ENCODE peak calls at places on chromosome 22, in nine cellular contexts. G is dorsolateral prefrontal cortex, D is endodermal cell, V is pancreas, K is heart left ventricle, M is colonic mucosa, L is tibial nerve, W is tibial artery, C is esophagus squamous epithelium. I is an unnamed sample.

GRCh38 chr22:35842954-35843353 is 125.3 kb downstream of the APOL5 start:
- DNase-seq in G (no peak), V (no peak), M (peak; percentile 42), C (no peak), D (peak; percentile 71), K (peak; percentile 36), L (no peak), W (no peak), I (no peak)

GRCh38 chr22:46173152-46173551 is 22.8 kb downstream of the PPARA start:
- DNase-seq in V (no peak), M (no peak), C (no peak), L (no peak), G (no peak), W (no peak), D (no peak), K (no peak), I (no peak)

GRCh38 chr22:17753401-17753989 is 20.8 kb downstream of the BID start:
- DNase-seq in V (no peak), L (no peak), K (no peak), M (no peak), W (no peak), C (no peak), G (no peak), D (no peak), I (no peak)

GRCh38 chr22:28949788-28950187 is 66.4 kb downstream of the ZNRF3 start:
- DNase-seq in G (no peak), V (no peak), L (no peak), C (no peak), D (no peak), M (no peak), K (no peak), W (no peak), I (no peak)

GRCh38 chr22:39149915-39150847 is 2.3 kb downstream of the CBX7 start:
- DNase-seq in D (peak; percentile 77), W (peak; percentile 27), C (no peak), M (no peak), K (peak; percentile 24), G (no peak), L (peak; percentile 14), V (peak; percentile 33), I (no peak)

GRCh38 chr22:20422271-20422958 is 15.2 kb downstream of the SCARF2 start:
- DNase-seq in C (no peak), W (no peak), L (no peak), M (no peak), V (no peak), K (no peak), D (no peak), G (no peak), I (no peak)

GRCh38 chr22:20244744-20245576 is 23.2 kb downstream of the RTN4R start:
- DNase-seq in G (no peak), D (no peak), K (no peak), M (no peak), C (no peak), W (no peak), V (no peak), L (no peak), I (no peak)

GRCh38 chr22:46741974-46742519 is 4.0 kb upstream of the CERK start:
- DNase-seq in C (no peak), K (no peak), V (no peak), L (no peak), W (no peak), D (no peak), G (no peak), M (no peak), I (no peak)

GRCh38 chr22:20064140-20064480 is 15.9 kb upstream of the DGCR8 start:
- DNase-seq in D (no peak), G (no peak), W (no peak), L (no peak), M (no peak), K (no peak), C (no peak), V (no peak), I (no peak)

GRCh38 chr22:29587938-29588699 is 7.2 kb upstream of the NIPSNAP1 start:
- DNase-seq in K (no peak), M (no peak), G (no peak), V (no peak), L (no peak), W (no peak), C (no peak), D (no peak), I (peak; percentile 50)

GRCh38 chr22:19806213-19807160 is 45.9 kb downstream of the TBX1 start:
- DNase-seq in C (peak; percentile 34), W (no peak), K (no peak), M (peak; percentile 92), L (peak; percentile 26), G (no peak), D (peak; percentile 38), V (peak; percentile 54), I (no peak)

GRCh38 chr22:48287031-48287430 is 1524.6 kb downstream of the TBC1D22A start:
- DNase-seq in G (no peak), V (no peak), W (no peak), D (peak; percentile 27), K (no peak), C (no peak), M (no peak), L (no peak), I (no peak)

GRCh38 chr22:27804683-27805297 is 3.2 kb upstream of the MN1 start:
- DNase-seq in G (peak; percentile 81), C (no peak), M (peak; percentile 64), D (peak; percentile 90), L (peak; percentile 59), V (peak; percentile 82), W (peak; percentile 77), K (peak; percentile 74), I (peak; percentile 16)

GRCh38 chr22:47110817-47111443 is 348.5 kb downstream of the TBC1D22A start:
- DNase-seq in W (no peak), G (no peak), K (no peak), C (no peak), L (no peak), D (no peak), M (no peak), V (no peak), I (no peak)

DNA sequence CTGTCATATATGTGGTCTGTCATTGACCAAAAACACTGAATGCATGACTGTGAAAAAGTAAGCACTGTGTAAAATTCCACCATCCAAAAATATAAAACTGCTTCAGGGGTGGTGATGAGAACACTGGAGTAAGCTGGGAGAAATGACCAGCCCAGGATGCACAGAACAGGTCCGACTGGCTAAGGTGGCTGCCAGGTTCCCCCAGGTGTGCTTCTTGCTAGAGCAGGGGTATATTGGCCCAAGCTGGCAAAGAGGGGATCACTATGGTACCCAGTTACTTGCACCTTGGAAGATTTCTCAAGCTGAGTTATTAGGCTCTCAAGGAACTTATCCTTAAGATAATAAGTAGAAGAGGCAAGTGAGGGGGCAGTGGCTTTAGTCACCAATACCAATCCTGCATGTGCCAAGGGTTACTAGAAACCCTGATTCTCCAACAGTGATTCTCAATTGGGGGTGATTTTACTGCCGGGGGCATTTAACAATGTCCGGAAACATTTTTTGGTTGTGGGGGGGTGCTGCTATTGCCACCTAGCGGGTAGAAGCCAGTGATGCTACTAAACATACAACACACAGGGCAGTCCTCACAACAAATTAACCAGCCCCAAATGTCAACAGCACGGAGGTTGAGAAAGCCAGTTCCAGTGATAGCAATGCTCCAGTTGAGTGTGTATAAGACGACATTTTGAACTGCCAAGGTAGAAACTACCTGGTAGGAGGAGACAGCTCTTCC is 15.7 kb downstream of the SNU13 start:
- DNase-seq in K (no peak), M (no peak), C (no peak), L (no peak), D (no peak), V (no peak), W (no peak), G (no peak), I (no peak)
- TF ChIP-seq CTCF in K (peak; percentile 14), M (no peak), C (no peak), L (no peak), D (peak; percentile 55), V (no peak), W (no peak), G (no peak), I (peak; percentile 22)

GRCh38 chr22:25029181-25029580 is 76.7 kb downstream of the KIAA1671 start:
- DNase-seq in G (no peak), L (no peak), C (no peak), W (no peak), D (no peak), K (no peak), V (no peak), M (no peak), I (no peak)
- H3K4me3 ChIP-seq in G (no peak overlapping the region), L (no peak overlapping the region), C (no peak overlapping the region), W (no peak overlapping the region), D (no peak overlapping the region), K (no peak overlapping the region), V (no peak overlapping the region), M (no peak overlapping the region), I (no peak overlapping the region)

GRCh38 chr22:25086902-25087282 is 112.8 kb upstream of the CRYBB3 start:
- DNase-seq in L (no peak), C (no peak), W (no peak), D (no peak), G (no peak), V (no peak), M (no peak), K (no peak), I (no peak)
- H3K27ac ChIP-seq in L (no peak overlapping the region), C (no peak overlapping the region), W (peak overlapping the region; percentile 93), D (no peak overlapping the region), G (no peak overlapping the region), V (no peak overlapping the region), M (no peak overlapping the region), K (no peak overlapping the region), I (no peak overlapping the region)

DNA sequence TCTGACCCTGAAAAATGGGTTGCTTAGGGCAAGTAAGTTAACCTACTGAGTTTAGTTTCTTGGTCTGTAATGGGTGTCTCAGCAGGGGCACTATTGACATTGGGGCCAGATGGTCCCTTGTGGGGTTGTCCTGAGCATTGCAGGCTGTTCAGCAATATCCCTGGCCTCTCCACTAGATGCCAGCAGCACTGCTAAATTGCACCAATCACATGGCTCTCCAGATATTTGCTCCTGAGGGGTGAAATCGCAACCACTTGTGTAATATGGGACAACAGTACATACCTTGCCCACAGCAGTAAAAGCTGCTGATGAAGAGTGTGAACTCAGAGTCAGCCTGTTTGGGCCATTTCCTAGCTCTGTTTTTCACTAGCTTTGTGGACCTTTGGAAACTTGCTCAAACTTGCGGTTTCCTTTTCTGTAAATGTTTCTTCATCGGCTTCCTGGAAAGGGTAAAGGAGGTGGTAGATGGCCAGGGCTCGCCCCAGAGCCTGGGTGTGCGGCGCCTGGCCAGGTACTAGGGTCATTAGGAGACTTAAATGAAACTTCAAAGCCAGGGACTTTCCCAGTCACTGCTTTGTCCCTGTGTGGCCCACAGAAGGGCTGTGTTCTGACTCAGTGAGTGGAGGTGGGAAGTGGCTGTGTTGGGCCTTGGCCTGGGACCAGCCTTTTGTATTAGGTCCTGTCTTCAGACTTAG is 13.0 kb downstream of the NCF4 start:
- DNase-seq in G (no peak), M (no peak), C (no peak), L (no peak), D (peak; percentile 73), K (peak; percentile 44), V (no peak), W (peak; percentile 36), I (no peak)
- TF ChIP-seq CTCF in G (peak; percentile 47), M (peak; percentile 11), C (peak; percentile 47), L (peak; percentile 46), D (peak; percentile 69), K (peak; percentile 46), V (peak; percentile 41), W (no peak), I (peak; percentile 55)

GRCh38 chr22:23012081-23012622 is 58.2 kb upstream of the GNAZ start:
- DNase-seq in G (no peak), C (no peak), V (no peak), L (no peak), W (no peak), M (no peak), D (no peak), K (no peak), I (no peak)
- H3K4me3 ChIP-seq in G (no peak overlapping the region), C (no peak overlapping the region), V (no peak overlapping the region), L (no peak overlapping the region), W (no peak overlapping the region), M (no peak overlapping the region), D (no peak overlapping the region), K (no peak overlapping the region), I (no peak overlapping the region)

I was measured in AG04450.